ENCODE peak calls at places on chromosomes 4 and X, in ten cellular contexts. F, A, G, Z, S, V, D, R, M and J are unnamed samples. For H3K4me1, the result is how much of the 10 kb centered on the place peaks cover.

GRCh38 chrX:13938053-13938765 is 91.5 kb downstream of the GEMIN8 start:
- DNase-seq in F (peak), A (peak), G (peak), Z (peak), S (peak), V (peak), D (peak), R (peak), M (no peak), J (no peak)

GRCh38 chrX:63058204-63058603 is 292.9 kb downstream of the SPIN4 start:
- DNase-seq in F (no peak), A (no peak), G (no peak), Z (no peak), S (no peak), V (no peak), D (no peak), R (no peak), M (no peak), J (no peak)

GRCh38 chrX:64850371-64851082 is 125.7 kb downstream of the ZC4H2 start:
- DNase-seq in F (no peak), A (no peak), G (no peak), Z (no peak), S (no peak), V (no peak), D (no peak), R (no peak), M (no peak), J (no peak)

GRCh38 chr4:188190461-188190860 is 51.2 kb downstream of the TRIML1 start:
- DNase-seq in F (no peak), A (no peak), G (no peak), Z (peak), S (no peak), V (no peak), D (no peak), R (no peak), M (no peak), J (no peak)

GRCh38 chr4:183312841-183313240 is 7.2 kb downstream of the CLDN22 start:
- DNase-seq in F (no peak), A (no peak), G (no peak), Z (no peak), S (no peak), V (no peak), D (no peak), R (no peak), M (no peak), J (no peak)

GRCh38 chr4:10590896-10591295 is 93.7 kb downstream of the CLNK start:
- DNase-seq in F (no peak), A (no peak), G (no peak), Z (peak), S (no peak), V (no peak), D (no peak), R (no peak), M (no peak), J (no peak)

GRCh38 chr4:177951026-177951425 is 508.8 kb upstream of the AGA start:
- DNase-seq in F (no peak), A (no peak), G (no peak), Z (no peak), S (no peak), V (no peak), D (no peak), R (no peak), M (no peak), J (no peak)

GRCh38 chr4:54879576-54879975 is 221.8 kb downstream of the KIT start:
- DNase-seq in F (no peak), A (no peak), G (no peak), Z (peak), S (no peak), V (no peak), D (no peak), R (no peak), M (no peak), J (no peak)

GRCh38 chrX:17038277-17038676 is 91.8 kb downstream of the REPS2 start:
- DNase-seq in F (no peak), A (peak), G (no peak), Z (no peak), S (no peak), V (no peak), D (no peak), R (peak), M (no peak), J (peak)

GRCh38 chr4:145879598-145879997 is 59.0 kb downstream of the ZNF827 start:
- DNase-seq in F (no peak), A (no peak), G (no peak), Z (peak), S (no peak), V (peak), D (no peak), R (no peak), M (no peak), J (no peak)

DNA sequence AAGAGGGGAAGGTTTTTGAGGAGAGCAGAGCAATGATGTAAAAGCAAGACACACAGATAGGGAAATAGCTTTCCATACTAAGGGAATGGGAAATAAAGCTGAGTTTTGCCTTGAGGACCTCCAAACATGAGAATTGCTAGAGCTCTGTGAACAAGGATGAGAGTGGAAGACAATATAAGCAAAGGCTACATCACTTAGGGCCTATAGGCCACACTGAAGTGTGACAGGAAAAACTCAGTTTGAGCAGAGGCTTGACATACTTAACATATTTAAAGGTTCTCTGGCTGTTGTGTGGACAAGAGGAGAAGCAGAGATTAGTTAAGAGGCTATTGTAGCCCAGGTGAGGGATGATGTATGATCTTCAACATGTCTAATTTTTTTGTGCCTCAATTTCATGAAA is 5.3 kb upstream of the SRP72 start:
- DNase-seq in F (no peak), A (no peak), G (no peak), Z (no peak), S (no peak), V (no peak), D (no peak), R (no peak), M (no peak), J (no peak)
- TF ChIP-seq POLR2A in F (no peak), A (no peak), G (no peak), Z (no peak), S (no peak), V (no peak), D (no peak), R (no peak), M (no peak), J (no peak)

DNA sequence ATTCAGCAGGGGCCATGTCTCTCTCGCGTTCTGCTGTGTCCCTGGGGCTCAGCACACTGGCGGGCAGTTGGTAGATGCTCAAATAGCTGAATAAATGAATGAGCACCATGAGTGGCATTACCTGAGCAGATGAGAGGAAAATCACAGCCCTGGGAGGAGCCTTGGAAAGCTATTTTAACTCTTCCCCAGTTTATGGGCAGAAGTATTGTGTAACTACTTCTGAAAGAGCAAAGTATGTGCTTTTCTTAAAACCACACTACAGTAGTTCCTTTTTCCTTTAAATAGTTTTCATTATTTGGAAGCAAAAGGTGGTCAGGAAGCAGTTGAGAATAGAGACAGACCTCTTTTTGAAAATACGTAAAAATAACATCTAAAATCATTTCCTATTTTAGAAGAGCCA is 3.0 kb upstream of the PLAC1 start:
- DNase-seq in F (no peak), A (no peak), G (no peak), Z (no peak), S (no peak), V (no peak), D (no peak), R (no peak), M (no peak), J (no peak)
- H3K4me1 ChIP-seq in F (under half), A (under half), G (under half), Z (under half), S (under half), V (under half), D (under half), R (under half), M (under half), J (under half)

GRCh38 chrX:48957827-48958634 is 624 bp upstream of the OTUD5 start:
- DNase-seq in F (peak), A (peak), G (peak), Z (peak), S (peak), V (peak), D (peak), R (peak), M (peak), J (peak)
- TF ChIP-seq POLR2A in F (peak), A (peak), G (no peak), Z (peak), S (no peak), V (peak), D (peak), R (peak), M (peak), J (peak)

DNA sequence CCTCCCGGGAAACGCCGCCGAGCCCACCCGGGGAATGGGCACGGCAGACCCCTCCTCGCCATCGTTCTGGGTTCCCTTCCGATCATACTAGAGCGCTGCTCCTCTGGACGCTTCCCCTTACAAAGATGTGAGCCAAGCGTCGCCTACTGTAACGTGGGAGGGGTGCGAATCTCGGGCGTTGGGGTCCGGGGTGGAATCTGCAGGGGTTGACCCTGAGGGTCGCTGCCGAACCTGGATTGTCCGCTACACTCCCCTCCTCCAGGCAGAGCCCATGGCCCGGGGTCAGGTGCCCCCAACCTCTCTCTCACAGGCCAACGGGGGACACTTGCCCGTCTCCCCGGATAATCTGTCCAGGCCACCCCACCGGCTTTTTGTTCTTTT is 13.8 kb downstream of the BCOR start:
- DNase-seq in F (no peak), A (no peak), G (no peak), Z (no peak), S (no peak), V (no peak), D (no peak), R (no peak), M (no peak), J (no peak)
- H3K4me1 ChIP-seq in F (under half), A (under half), G (under half), Z (under half), S (under half), V (under half), D (under half), R (under half), M (under half), J (under half)

GRCh38 chrX:2488621-2489285 is 12.0 kb downstream of the DHRSX start:
- DNase-seq in F (no peak), A (no peak), G (no peak), Z (no peak), S (no peak), V (no peak), D (no peak), R (no peak), M (no peak), J (no peak)
- TF ChIP-seq POLR2A in F (no peak), A (no peak), G (no peak), Z (no peak), S (no peak), V (no peak), D (no peak), R (no peak), M (no peak), J (no peak)

DNA sequence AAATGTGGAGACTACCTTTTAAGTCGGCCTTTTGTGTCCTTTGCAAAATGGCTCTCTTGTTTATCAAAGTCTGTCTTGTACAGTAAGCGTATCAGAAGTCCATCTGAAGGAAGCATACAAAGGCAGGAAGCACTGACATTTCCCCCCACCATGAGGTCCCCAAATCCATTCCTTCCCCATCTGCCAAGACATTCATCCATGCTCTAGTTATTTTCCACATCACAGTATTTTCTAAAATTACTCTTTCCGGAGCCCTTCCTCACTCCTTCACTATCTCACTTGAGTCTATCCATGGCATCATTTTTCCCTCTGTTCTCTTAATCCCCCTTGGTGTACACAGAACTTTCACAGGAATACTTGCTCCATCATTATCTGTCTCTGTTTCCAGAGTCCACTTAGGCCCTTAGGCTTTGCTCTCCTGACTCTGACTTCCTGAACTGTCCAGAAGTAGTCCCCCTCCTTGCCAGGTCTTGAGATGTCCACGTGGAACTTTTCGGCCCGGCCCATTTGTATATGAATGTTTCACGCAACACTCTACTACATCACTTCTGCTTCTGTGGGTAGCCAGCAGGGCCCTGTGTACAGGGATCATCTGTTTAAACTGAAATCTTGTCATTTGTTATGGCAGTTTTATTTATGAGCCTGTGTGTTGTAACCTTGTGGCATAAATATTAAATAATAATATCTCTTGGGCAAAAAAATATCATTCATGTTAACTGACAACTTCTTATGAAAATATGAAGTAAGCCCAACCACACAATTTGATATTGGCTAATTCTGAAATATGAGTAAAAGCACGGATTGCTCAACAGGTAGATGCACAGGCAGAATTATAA is 2.0 kb downstream of the SEL1L3 start:
- DNase-seq in F (no peak), A (no peak), G (no peak), Z (peak), S (peak), V (no peak), D (peak), R (no peak), M (peak), J (no peak)
- H3K4me1 ChIP-seq in F (under half), A (under half), G (under half), Z (under half), S (under half), V (under half), D (under half), R (under half), M (under half), J (under half)

DNA sequence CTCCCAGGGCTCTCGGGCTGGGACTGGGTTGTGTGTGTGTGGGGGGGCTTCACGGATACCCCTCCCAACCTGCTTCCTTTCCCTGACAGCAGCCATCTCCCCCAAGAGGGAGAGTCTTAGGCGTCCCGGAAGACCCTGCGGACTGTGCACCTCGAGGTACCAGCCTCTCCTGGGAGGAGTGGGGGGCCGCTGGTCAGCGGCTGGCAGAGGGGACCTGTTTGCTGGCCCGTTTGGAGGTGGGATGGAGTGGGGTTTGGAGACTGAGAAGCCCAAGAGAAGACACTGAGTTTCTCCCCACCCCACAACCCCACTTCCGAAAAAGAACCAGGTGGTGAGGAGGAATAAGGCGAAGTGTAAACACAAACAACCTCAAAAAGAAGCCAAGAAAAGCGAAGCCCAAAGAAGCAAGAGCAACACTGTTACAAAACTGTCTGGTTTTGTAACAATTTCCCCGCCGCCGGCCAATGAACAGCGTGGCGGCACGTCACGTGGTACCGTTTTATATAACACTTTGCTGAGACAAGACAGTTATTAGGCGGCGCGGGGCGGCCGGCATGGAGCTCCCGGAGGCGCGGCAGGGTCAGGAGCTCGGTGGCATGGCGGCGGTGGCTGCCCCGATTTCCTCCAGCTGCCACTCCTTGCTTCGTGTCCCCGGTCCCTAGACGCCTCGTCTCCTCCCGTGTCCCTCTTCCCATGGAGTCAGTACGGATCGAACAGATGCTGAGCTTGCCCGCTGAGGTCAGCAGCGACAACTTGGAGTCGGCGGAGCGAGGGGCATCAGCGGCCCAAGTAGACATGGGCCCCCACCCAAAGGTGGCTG is at the start of gene LONRF3:
- DNase-seq in F (peak), A (peak), G (peak), Z (peak), S (peak), V (peak), D (peak), R (peak), M (peak), J (peak)
- TF ChIP-seq POLR2A in F (peak), A (peak), G (no peak), Z (no peak), S (no peak), V (peak), D (peak), R (peak), M (no peak), J (peak)

GRCh38 chr4:20882500-20882899 is 182.2 kb downstream of the PACRGL start:
- DNase-seq in F (no peak), A (no peak), G (no peak), Z (no peak), S (no peak), V (no peak), D (no peak), R (no peak), M (no peak), J (no peak)
- H3K4me1 ChIP-seq in F (under half), A (under half), G (under half), Z (under half), S (under half), V (under half), D (under half), R (under half), M (under half), J (under half)